ENCODE peak calls at places on chromosome 2, in six cellular contexts. M is HCT116, H is NAMALWA, V is body of pancreas, N is Calu3, A is substantia nigra. G is an unnamed sample.

GRCh38 chr2:216170362-216170761 is 61.2 kb downstream of the XRCC5 start:
- DNase-seq in M (no peak), H (no peak), V (no peak), N (no peak), A (no peak), G (no peak)

GRCh38 chr2:174180165-174180724 is 68.1 kb downstream of the OLA1 start:
- DNase-seq in M (no peak), H (no peak), V (no peak), N (no peak), A (no peak), G (no peak)

GRCh38 chr2:232238108-232238507 is 140.4 kb upstream of the ALPP start:
- DNase-seq in M (no peak), H (no peak), V (no peak), N (peak), A (no peak), G (no peak)

GRCh38 chr2:160751021-160751420 is 257.4 kb upstream of the RBMS1 start:
- DNase-seq in M (no peak), H (no peak), V (no peak), N (no peak), A (no peak), G (no peak)

GRCh38 chr2:232133078-232133477 is 171.6 kb downstream of the DIS3L2 start:
- DNase-seq in M (no peak), H (no peak), V (no peak), N (peak), A (no peak), G (no peak)

GRCh38 chr2:2328847-2329246 is 2.2 kb downstream of the MYT1L start:
- DNase-seq in M (no peak), H (peak), V (no peak), N (no peak), A (no peak), G (peak)

GRCh38 chr2:98917031-98917459 is 19.0 kb downstream of the CRACDL start:
- DNase-seq in M (peak), H (no peak), V (no peak), N (no peak), A (no peak), G (no peak)

GRCh38 chr2:74216642-74217041 is 18.2 kb downstream of the MTHFD2 start:
- DNase-seq in M (no peak), H (no peak), V (no peak), N (no peak), A (no peak), G (no peak)

GRCh38 chr2:237932731-237933131 is 34.1 kb upstream of the UBE2F start:
- DNase-seq in M (no peak), H (no peak), V (no peak), N (no peak), A (no peak), G (no peak)

GRCh38 chr2:2575870-2576386 is 244.9 kb upstream of the MYT1L start:
- DNase-seq in M (no peak), H (no peak), V (no peak), N (no peak), A (no peak), G (no peak)